ENCODE peak calls at places on chromosome 11, in five cellular contexts. M is HFFc6, S is dermis blood vessel endothelial cell, P is NCI-H2081 treated with DMSO at 0.1 percent for 48 hours, D is HCT116. V is an unnamed sample.

GRCh38 chr11:133198326-133198725 is 334.0 kb downstream of the OPCML start:
- DNase-seq in M (no peak), S (no peak), P (no peak), D (no peak), V (no peak)

GRCh38 chr11:75031224-75031753 is 42.6 kb downstream of the NEU3 start:
- DNase-seq in M (peak), S (peak), P (no peak), D (no peak), V (no peak)

GRCh38 chr11:102831128-102831708 is 12.2 kb downstream of the MMP3 start:
- DNase-seq in M (peak), S (peak), P (no peak), D (no peak), V (no peak)

GRCh38 chr11:131537196-131537595 is 166.8 kb downstream of the NTM start:
- DNase-seq in M (no peak), S (no peak), P (no peak), D (no peak), V (no peak)

GRCh38 chr11:2092956-2093412 is 46.2 kb downstream of the IGF2 start:
- DNase-seq in M (no peak), S (no peak), P (peak), D (no peak), V (peak)

GRCh38 chr11:19628018-19628417 is 84.6 kb upstream of the NAV2 start:
- DNase-seq in M (peak), S (peak), P (no peak), D (no peak), V (no peak)

GRCh38 chr11:79155237-79155636 is 285.6 kb downstream of the TENM4 start:
- DNase-seq in M (no peak), S (no peak), P (no peak), D (no peak), V (no peak)

GRCh38 chr11:37710031-37710430 is 1112.0 kb upstream of the RAG2 start:
- DNase-seq in M (peak), S (no peak), P (no peak), D (no peak), V (no peak)

GRCh38 chr11:44920451-44920850 is 30.2 kb downstream of the TP53I11 start:
- DNase-seq in M (no peak), S (no peak), P (no peak), D (no peak), V (no peak)

GRCh38 chr11:62004473-62004872 is 37.0 kb upstream of the FTH1 start:
- DNase-seq in M (no peak), S (peak), P (no peak), D (no peak), V (no peak)

GRCh38 chr11:78783301-78783700 is 208.6 kb upstream of the NARS2 start:
- DNase-seq in M (no peak), S (no peak), P (no peak), D (no peak), V (no peak)

GRCh38 chr11:116637766-116638165 is 135.0 kb downstream of the BUD13 start:
- DNase-seq in M (no peak), S (no peak), P (no peak), D (no peak), V (no peak)